ENCODE peak calls at places on chromosomes 6 and 20, in four cellular contexts. B, X, O and S are unnamed samples.
A peak's percentile ranks its signal among the peaks of the same experiment; 100 is the strongest.

GRCh38 chr6:51429042-51429712 is 610.5 kb downstream of the TFAP2B start:
- DNase-seq in B (no peak), O (no peak), X (no peak), S (no peak)

GRCh38 chr20:6142348-6142993 is 19.6 kb upstream of the FERMT1 start:
- DNase-seq in X (peak; percentile 9), B (peak; percentile 42), O (peak; percentile 70), S (peak; percentile 56)

GRCh38 chr6:107555449-107555848 is 65.5 kb downstream of the SOBP start:
- DNase-seq in B (no peak), O (no peak), X (no peak), S (no peak)

GRCh38 chr6:50791900-50792508 is 26.7 kb upstream of the TFAP2B start:
- DNase-seq in B (no peak), X (no peak), O (peak; percentile 61), S (peak; percentile 60)

GRCh38 chr20:23419995-23420901 is 1.0 kb downstream of the NAPB start:
- DNase-seq in O (peak; percentile 62), X (no peak), B (no peak), S (peak; percentile 54)

GRCh38 chr6:127952831-127953230 is 52.0 kb upstream of the THEMIS start:
- DNase-seq in B (no peak), X (no peak), O (no peak), S (no peak)

GRCh38 chr20:33680681-33681080 is 5.5 kb downstream of the E2F1 start:
- DNase-seq in O (no peak), B (no peak), X (no peak), S (no peak)

GRCh38 chr6:56524891-56525703 is 117.6 kb downstream of the DST start:
- DNase-seq in O (no peak), X (no peak), B (no peak), S (no peak)

GRCh38 chr20:63118786-63119450 is 97.0 kb downstream of the YTHDF1 start:
- DNase-seq in O (no peak), X (no peak), B (no peak), S (no peak)

GRCh38 chr20:56420940-56421688 is 9.1 kb downstream of the CASS4 start:
- DNase-seq in B (no peak), X (no peak), O (no peak), S (peak; percentile 53)

GRCh38 chr20:58864346-58864745 is 11.8 kb downstream of the GNAS start:
- DNase-seq in B (no peak), X (no peak), O (no peak), S (no peak)

GRCh38 chr6:15509335-15509933 is 153.4 kb downstream of the DTNBP1 start:
- DNase-seq in B (no peak), X (no peak), O (no peak), S (peak; percentile 89)

GRCh38 chr6:139530551-139530950 is 156.1 kb upstream of the CITED2 start:
- DNase-seq in X (no peak), O (no peak), B (no peak), S (no peak)

GRCh38 chr6:144928847-144929246 is 643.7 kb downstream of the UTRN start:
- DNase-seq in O (no peak), B (no peak), X (no peak), S (peak; percentile 5)

GRCh38 chr6:12293234-12293930 is 3.2 kb downstream of the EDN1 start:
- DNase-seq in X (no peak), B (no peak), O (no peak), S (no peak)

GRCh38 chr6:99189823-99190721 is 159.4 kb downstream of the FAXC start:
- DNase-seq in O (no peak), B (no peak), X (peak; percentile 68), S (no peak)

GRCh38 chr6:82612475-82612874 is 248.9 kb downstream of the TPBG start:
- DNase-seq in B (no peak), O (no peak), X (no peak), S (no peak)
- TF ChIP-seq ETV6 in B (no peak), O (no peak), X (no peak), S (no peak)

GRCh38 chr20:9342651-9343050 is 171.7 kb upstream of the LAMP5 start:
- DNase-seq in X (no peak), B (no peak), O (no peak), S (no peak)
- TF ChIP-seq ETV6 in X (no peak), B (no peak), O (no peak), S (no peak)

GRCh38 chr6:102732908-102733307 is 1339.4 kb downstream of the GRIK2 start:
- DNase-seq in O (no peak), X (no peak), B (no peak), S (no peak)

GRCh38 chr6:102742033-102742432 is 1348.5 kb downstream of the GRIK2 start:
- DNase-seq in B (no peak), X (no peak), O (no peak), S (no peak)

DNA sequence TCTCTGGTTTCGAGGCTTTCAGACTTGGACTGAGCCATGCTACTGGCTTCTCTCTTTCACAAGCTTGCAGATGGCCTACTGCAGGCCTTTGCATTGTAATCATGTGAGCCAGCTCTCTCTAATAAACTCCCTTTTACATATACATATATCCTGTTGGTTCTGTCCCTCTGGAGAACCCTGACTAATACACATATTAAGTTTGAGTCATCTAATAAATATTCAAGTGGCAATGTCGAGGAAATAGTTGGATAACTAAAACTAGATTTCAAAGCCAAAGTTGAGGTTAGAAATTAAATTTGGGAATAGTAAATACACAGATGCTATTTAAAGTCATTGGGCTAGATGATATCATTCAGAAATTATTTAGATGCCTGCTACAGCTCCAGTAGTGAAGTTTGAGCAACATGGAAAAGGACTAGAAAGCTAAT is 1343.4 kb downstream of the GRIK2 start:
- DNase-seq in X (no peak), O (no peak), B (no peak), S (no peak)
- TF ChIP-seq ETV6 in X (no peak), O (no peak), B (no peak), S (no peak)

DNA sequence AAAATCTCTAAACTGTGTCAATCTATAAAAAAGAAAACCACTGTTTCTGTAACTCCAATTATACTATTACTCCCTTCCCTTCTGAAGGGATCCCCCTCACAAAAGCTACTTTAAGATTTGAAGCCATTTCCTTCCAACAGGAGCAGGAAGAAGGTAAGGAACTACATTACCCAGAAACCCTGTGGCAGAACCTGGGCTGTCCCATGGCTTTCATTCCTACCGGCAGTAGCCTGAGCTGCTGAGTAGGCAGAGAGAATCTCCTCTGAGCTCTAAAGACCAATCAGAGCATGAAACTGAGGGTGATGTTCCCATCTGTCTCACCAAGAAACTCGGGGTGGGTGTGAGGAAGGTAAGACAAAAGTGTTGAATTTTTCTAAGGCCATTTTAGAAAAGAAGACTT is 108.0 kb upstream of the LRFN2 start:
- DNase-seq in X (no peak), B (peak; percentile 43), O (no peak), S (no peak)
- TF ChIP-seq ETV6 in X (no peak), B (no peak), O (no peak), S (no peak)

GRCh38 chr6:166659581-166659980 is 32.5 kb upstream of the RPS6KA2 start:
- DNase-seq in B (no peak), X (no peak), O (no peak), S (no peak)

GRCh38 chr6:166661329-166661728 is 34.3 kb upstream of the RPS6KA2 start:
- DNase-seq in X (no peak), O (no peak), B (no peak), S (no peak)

GRCh38 chr6:166658792-166659150 is 31.7 kb upstream of the RPS6KA2 start:
- DNase-seq in B (no peak), X (no peak), O (no peak), S (no peak)

GRCh38 chr6:166658115-166658791 is 31.2 kb upstream of the RPS6KA2 start:
- DNase-seq in X (no peak), B (no peak), O (no peak), S (no peak)

GRCh38 chr6:166660157-166660686 is 33.2 kb upstream of the RPS6KA2 start:
- DNase-seq in X (no peak), B (no peak), O (peak; percentile 13), S (no peak)
- TF ChIP-seq ETV6 in X (no peak), B (no peak), O (no peak), S (no peak)

GRCh38 chr6:95819939-95820338 is 195.8 kb upstream of the FUT9 start:
- DNase-seq in O (no peak), X (no peak), B (peak; percentile 28), S (no peak)
- TF ChIP-seq ETV6 in O (no peak), X (no peak), B (no peak), S (no peak)

DNA sequence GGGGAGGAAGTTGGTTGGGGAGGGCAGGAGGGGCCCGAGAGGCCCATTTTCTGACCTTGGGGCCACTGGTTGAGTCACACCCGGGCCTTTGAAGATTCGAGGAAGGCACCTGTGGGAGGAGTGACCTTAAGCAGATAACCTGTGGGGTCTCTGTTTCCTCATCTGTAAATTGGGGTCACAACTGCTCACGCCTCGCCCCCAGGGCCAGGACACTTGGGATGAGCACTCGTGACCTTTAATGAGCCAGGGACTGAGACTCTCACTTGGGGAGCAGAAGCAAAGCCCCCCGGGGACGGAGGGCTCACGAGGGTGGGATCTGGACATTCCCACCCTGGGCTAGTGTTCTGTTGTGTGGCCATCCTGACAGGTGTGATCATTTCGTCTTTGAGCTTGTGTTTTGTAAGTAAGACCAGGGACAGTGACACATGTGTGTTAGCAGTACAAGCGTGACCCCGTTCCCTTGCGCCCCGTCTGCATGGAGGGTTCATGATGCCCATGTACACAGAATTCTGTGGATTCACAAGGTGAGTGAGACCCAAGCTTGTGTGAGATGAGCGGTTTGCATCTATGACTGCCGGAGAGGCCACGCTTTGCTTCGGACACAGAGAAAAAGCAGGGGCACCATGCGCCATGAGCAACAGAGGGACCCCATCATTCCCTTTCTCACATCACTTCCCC is 79.3 kb upstream of the PMEPA1 start:
- DNase-seq in B (no peak), X (no peak), O (no peak), S (no peak)
- TF ChIP-seq ETV6 in B (no peak), X (no peak), O (no peak), S (no peak)

DNA sequence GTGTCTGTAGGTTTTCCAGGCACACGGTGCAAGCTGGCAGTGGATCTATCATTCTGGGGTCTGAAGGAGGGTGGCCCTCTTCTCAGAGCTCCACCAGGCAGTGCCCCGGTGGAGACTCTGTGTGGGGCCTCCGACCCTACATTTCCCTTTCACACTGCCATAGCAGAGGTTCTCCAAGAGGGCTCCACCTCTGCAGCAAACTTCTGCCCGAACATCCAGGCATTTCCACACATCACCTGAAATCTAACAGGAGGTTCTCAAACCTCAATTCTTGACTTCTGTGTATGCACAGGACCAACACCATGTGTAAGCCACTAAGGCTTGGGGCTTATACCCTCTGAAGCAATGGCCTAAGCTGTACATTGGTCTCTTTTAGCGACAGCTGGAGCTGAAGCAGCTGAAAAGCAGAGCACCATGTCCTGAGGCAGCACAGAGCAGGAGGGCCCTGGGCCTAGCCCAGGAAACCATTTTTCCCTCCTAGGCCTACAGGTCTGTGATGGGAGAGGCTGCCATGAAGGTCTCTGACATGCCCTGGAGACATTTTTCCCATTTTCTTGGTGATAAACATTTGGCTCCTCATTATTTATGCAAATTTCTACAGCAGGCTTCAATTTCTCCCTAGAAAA is 253.3 kb downstream of the ERMARD start:
- DNase-seq in X (no peak), O (no peak), B (no peak), S (no peak)
- TF ChIP-seq ETV6 in X (no peak), O (no peak), B (no peak), S (no peak)